ENCODE peak calls at places on chromosomes 16 and 17, in ten cellular contexts. P is upper lobe of right lung, V is MM.1S, Z is GM23248, Q is PC-3, W is lower lobe of right lung, R is psoas muscle, H is breast epithelium, O is cardiac muscle cell, G is kidney. M is an unnamed sample.

GRCh38 chr17:614637-615546 is 99.7 kb downstream of the VPS53 start:
- DNase-seq in P (no peak), V (no peak), Z (peak; percentile 80), Q (peak; percentile 80), W (no peak), R (no peak), H (no peak), O (no peak), G (no peak), M (no peak)

GRCh38 chr17:82848022-82848592 is 8.3 kb upstream of the ZNF750 start:
- DNase-seq in P (peak; percentile 89), V (no peak), Z (no peak), Q (no peak), W (peak; percentile 85), R (peak; percentile 79), H (peak; percentile 74), O (no peak), G (peak; percentile 85), M (no peak)

GRCh38 chr17:73203135-73203787 is 10.4 kb downstream of the COG1 start:
- DNase-seq in P (no peak), V (no peak), Z (no peak), Q (peak; percentile 47), W (no peak), R (no peak), H (no peak), O (peak; percentile 47), G (no peak), M (no peak)

GRCh38 chr16:49843758-49844157 is 12.2 kb downstream of the ZNF423 start:
- DNase-seq in P (no peak), V (no peak), Z (no peak), Q (no peak), W (no peak), R (peak; percentile 46), H (no peak), O (no peak), G (no peak), M (no peak)

GRCh38 chr17:35166526-35166925 is 18.9 kb downstream of the UNC45B start:
- DNase-seq in P (peak; percentile 15), V (no peak), Z (no peak), Q (no peak), W (no peak), R (no peak), H (no peak), O (no peak), G (no peak), M (no peak)

GRCh38 chr16:13936596-13937081 is 16.7 kb downstream of the ERCC4 start:
- DNase-seq in P (no peak), V (no peak), Z (peak; percentile 73), Q (peak; percentile 16), W (no peak), R (peak; percentile 68), H (no peak), O (peak; percentile 84), G (no peak), M (no peak)

GRCh38 chr17:68561319-68561718 is 39.8 kb downstream of the FAM20A start:
- DNase-seq in P (no peak), V (no peak), Z (no peak), Q (no peak), W (no peak), R (no peak), H (no peak), O (peak; percentile 62), G (no peak), M (no peak)

GRCh38 chr17:77184474-77184873 is 43.7 kb downstream of the SEC14L1 start:
- DNase-seq in P (no peak), V (no peak), Z (peak; percentile 89), Q (no peak), W (no peak), R (no peak), H (no peak), O (peak; percentile 39), G (no peak), M (no peak)

GRCh38 chr17:48615212-48615962 is at the start of gene HOXB8:
- DNase-seq in P (no peak), V (no peak), Z (no peak), Q (peak; percentile 15), W (no peak), R (no peak), H (no peak), O (no peak), G (no peak), M (no peak)

GRCh38 chr16:77584205-77584859 is 138.0 kb upstream of the NUDT7 start:
- DNase-seq in P (no peak), V (peak; percentile 23), Z (peak; percentile 81), Q (peak; percentile 72), W (no peak), R (no peak), H (no peak), O (peak; percentile 83), G (no peak), M (no peak)

DNA sequence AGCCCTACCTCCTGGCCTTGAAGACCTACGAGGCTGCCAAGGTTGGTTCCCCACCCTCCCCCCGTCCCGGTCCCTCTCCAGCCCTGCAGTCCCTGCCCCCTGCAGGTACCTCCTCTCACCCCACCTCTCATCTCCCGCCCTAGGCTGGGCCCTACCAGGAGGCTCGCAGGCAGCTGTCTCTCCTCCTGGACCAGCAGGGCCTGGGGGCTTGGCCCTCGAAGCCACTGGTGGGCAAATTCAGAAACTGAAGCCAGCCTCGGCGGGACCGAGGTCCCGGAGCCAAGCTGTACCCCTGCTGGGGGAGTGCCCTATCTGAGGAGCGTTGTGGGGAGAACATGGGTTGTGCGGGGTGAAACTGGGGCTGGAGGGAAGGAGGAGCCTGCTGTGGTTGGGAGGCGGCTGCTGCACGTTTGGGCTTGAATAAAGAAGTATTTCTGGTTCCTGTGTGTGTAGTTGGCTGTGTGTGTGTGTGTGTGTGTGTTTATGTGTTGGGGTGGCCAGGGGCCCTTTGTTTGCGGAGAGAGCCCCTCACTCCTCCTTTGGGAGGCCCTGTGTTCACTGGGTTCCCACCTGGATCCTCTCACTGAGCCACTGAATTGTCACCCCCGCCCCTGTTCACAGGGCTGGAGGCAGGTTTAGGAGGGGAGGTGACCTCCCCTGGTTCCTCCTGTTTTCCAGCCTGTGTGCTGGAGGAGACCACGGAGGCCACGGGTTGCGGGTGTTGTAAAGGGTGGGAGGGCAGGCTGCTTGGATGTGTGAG is 6.0 kb downstream of the ADAD2 start:
- DNase-seq in P (no peak), V (no peak), Z (no peak), Q (no peak), W (no peak), R (no peak), H (no peak), O (no peak), G (no peak), M (no peak)
- H3K27ac ChIP-seq in P (no peak overlapping the region), V (no peak overlapping the region), Z (no peak overlapping the region), Q (no peak overlapping the region), W (no peak overlapping the region), R (no peak overlapping the region), H (no peak overlapping the region), O (no peak overlapping the region), G (no peak overlapping the region), M (no peak overlapping the region)

GRCh38 chr17:79559111-79559887 is 51.6 kb downstream of the RBFOX3 start:
- DNase-seq in P (no peak), V (no peak), Z (no peak), Q (no peak), W (peak; percentile 6), R (no peak), H (no peak), O (no peak), G (no peak), M (no peak)

GRCh38 chr17:79558573-79558900 is 52.3 kb downstream of the RBFOX3 start:
- DNase-seq in P (no peak), V (no peak), Z (no peak), Q (no peak), W (no peak), R (peak; percentile 21), H (no peak), O (no peak), G (no peak), M (no peak)

GRCh38 chr17:79556263-79556662 is 54.6 kb downstream of the RBFOX3 start:
- DNase-seq in P (no peak), V (no peak), Z (no peak), Q (no peak), W (peak; percentile 6), R (peak; percentile 27), H (no peak), O (no peak), G (no peak), M (no peak)

GRCh38 chr17:79557276-79557675 is 53.6 kb downstream of the RBFOX3 start:
- DNase-seq in P (no peak), V (no peak), Z (no peak), Q (no peak), W (peak; percentile 16), R (peak; percentile 26), H (no peak), O (no peak), G (no peak), M (no peak)

GRCh38 chr17:79557724-79558572 is 52.9 kb downstream of the RBFOX3 start:
- DNase-seq in P (no peak), V (no peak), Z (no peak), Q (no peak), W (peak; percentile 23), R (peak; percentile 21), H (no peak), O (no peak), G (no peak), M (no peak)
- H3K4me1 ChIP-seq in P (no peaks in the 10 kb centered on the region), V (no peaks in the 10 kb centered on the region), Z (no peaks in the 10 kb centered on the region), Q (peaks cover 5% of the 10 kb centered on the region), W (no peaks in the 10 kb centered on the region), R (no peaks in the 10 kb centered on the region), H (no peaks in the 10 kb centered on the region), O (no peaks in the 10 kb centered on the region), G (no peaks in the 10 kb centered on the region), M (no peaks in the 10 kb centered on the region)

GRCh38 chr16:26464576-26465266 is 602.0 kb upstream of the C16orf82 start:
- DNase-seq in P (no peak), V (no peak), Z (no peak), Q (no peak), W (no peak), R (no peak), H (no peak), O (no peak), G (no peak), M (no peak)
- H3K27ac ChIP-seq in P (no peak overlapping the region), V (no peak overlapping the region), Z (no peak overlapping the region), Q (no peak overlapping the region), W (no peak overlapping the region), R (no peak overlapping the region), H (no peak overlapping the region), O (no peak overlapping the region), G (no peak overlapping the region), M (no peak overlapping the region)

GRCh38 chr17:75695830-75696271 is 25.4 kb upstream of the ITGB4 start:
- DNase-seq in P (no peak), V (no peak), Z (no peak), Q (no peak), W (no peak), R (peak; percentile 91), H (no peak), O (no peak), G (peak; percentile 56), M (no peak)

GRCh38 chr17:75692976-75693375 is 25.8 kb downstream of the SAP30BP start:
- DNase-seq in P (no peak), V (no peak), Z (peak; percentile 32), Q (no peak), W (no peak), R (no peak), H (no peak), O (no peak), G (no peak), M (no peak)

GRCh38 chr17:75693500-75694481 is 26.7 kb downstream of the SAP30BP start:
- DNase-seq in P (peak; percentile 81), V (no peak), Z (peak; percentile 96), Q (peak; percentile 99), W (peak; percentile 70), R (peak; percentile 95), H (peak; percentile 84), O (peak; percentile 81), G (peak; percentile 92), M (no peak)

GRCh38 chr17:75694536-75694935 is 26.7 kb upstream of the ITGB4 start:
- DNase-seq in P (no peak), V (no peak), Z (peak; percentile 28), Q (no peak), W (no peak), R (peak; percentile 71), H (no peak), O (no peak), G (peak; percentile 52), M (no peak)

GRCh38 chr17:75695141-75695829 is 26.0 kb upstream of the ITGB4 start:
- DNase-seq in P (no peak), V (no peak), Z (peak; percentile 93), Q (peak; percentile 94), W (no peak), R (no peak), H (no peak), O (no peak), G (no peak), M (no peak)
- H3K4me1 ChIP-seq in P (peaks cover 39% of the 10 kb centered on the region), V (peaks cover 7% of the 10 kb centered on the region), Z (peaks cover 66% of the 10 kb centered on the region), Q (peaks cover 88% of the 10 kb centered on the region), W (peaks cover 60% of the 10 kb centered on the region), R (peaks cover 86% of the 10 kb centered on the region), H (peaks cover 56% of the 10 kb centered on the region), O (peaks cover 10% of the 10 kb centered on the region), G (peaks cover 23% of the 10 kb centered on the region), M (peaks cover 3% of the 10 kb centered on the region)

M was measured in thoracic aorta.